ENCODE peak calls at places on chromosomes 1 and 21, in six cellular contexts. One of them, this sample, is unnamed.

GRCh38 chr1:236103646-236104218 is 38.6 kb upstream of the GPR137B start:
- DNase-seq in B cell: peak; percentile 79
- DNase-seq in A549: peak; percentile 85
- DNase-seq in GM10248: peak; percentile 78
- DNase-seq in fibroblast of mammary gland: peak; percentile 66
- DNase-seq in Caco-2: peak; percentile 65
- DNase-seq in this sample: peak; percentile 72

GRCh38 chr1:205543351-205544305 is 39.2 kb downstream of the CDK18 start:
- DNase-seq in GM10248: no peak
- DNase-seq in fibroblast of mammary gland: peak; percentile 87
- DNase-seq in B cell: no peak
- DNase-seq in Caco-2: peak; percentile 43
- DNase-seq in A549: no peak
- DNase-seq in this sample: peak; percentile 72

GRCh38 chr1:114100148-114100547 is 53.5 kb downstream of the SYT6 start:
- DNase-seq in Caco-2: no peak
- DNase-seq in GM10248: no peak
- DNase-seq in A549: no peak
- DNase-seq in B cell: no peak
- DNase-seq in fibroblast of mammary gland: no peak
- DNase-seq in this sample: no peak

GRCh38 chr1:235087906-235088305 is 40.7 kb downstream of the TOMM20 start:
- DNase-seq in A549: no peak
- DNase-seq in fibroblast of mammary gland: no peak
- DNase-seq in Caco-2: no peak
- DNase-seq in GM10248: no peak
- DNase-seq in B cell: no peak
- DNase-seq in this sample: no peak

GRCh38 chr1:20219991-20220390 is 33.7 kb upstream of the PLA2G2C start:
- DNase-seq in GM10248: no peak
- DNase-seq in Caco-2: no peak
- DNase-seq in B cell: no peak
- DNase-seq in fibroblast of mammary gland: no peak
- DNase-seq in A549: no peak
- DNase-seq in this sample: no peak

GRCh38 chr1:24966724-24967346 is 36.8 kb upstream of the RUNX3 start:
- DNase-seq in Caco-2: no peak
- DNase-seq in fibroblast of mammary gland: peak; percentile 85
- DNase-seq in A549: peak; percentile 17
- DNase-seq in GM10248: peak; percentile 79
- DNase-seq in B cell: no peak
- DNase-seq in this sample: peak; percentile 98

GRCh38 chr1:219858980-219859379 is 69.4 kb downstream of the SLC30A10 start:
- DNase-seq in B cell: no peak
- DNase-seq in Caco-2: no peak
- DNase-seq in GM10248: no peak
- DNase-seq in fibroblast of mammary gland: no peak
- DNase-seq in A549: no peak
- DNase-seq in this sample: no peak

GRCh38 chr1:20618550-20618949 is 14.7 kb upstream of the PINK1 start:
- DNase-seq in GM10248: no peak
- DNase-seq in B cell: no peak
- DNase-seq in Caco-2: no peak
- DNase-seq in A549: no peak
- DNase-seq in fibroblast of mammary gland: no peak
- DNase-seq in this sample: no peak

GRCh38 chr1:177088974-177089373 is 75.5 kb downstream of the ASTN1 start:
- DNase-seq in Caco-2: no peak
- DNase-seq in B cell: no peak
- DNase-seq in fibroblast of mammary gland: no peak
- DNase-seq in A549: no peak
- DNase-seq in GM10248: no peak
- DNase-seq in this sample: no peak

GRCh38 chr1:203686091-203686632 is 59.5 kb downstream of the ATP2B4 start:
- DNase-seq in B cell: no peak
- DNase-seq in GM10248: no peak
- DNase-seq in A549: no peak
- DNase-seq in fibroblast of mammary gland: no peak
- DNase-seq in Caco-2: no peak
- DNase-seq in this sample: no peak

GRCh38 chr1:72281637-72282270 is 585 bp downstream of the NEGR1 start:
- DNase-seq in B cell: no peak
- DNase-seq in GM10248: no peak
- DNase-seq in fibroblast of mammary gland: peak; percentile 19
- DNase-seq in A549: no peak
- DNase-seq in Caco-2: no peak
- DNase-seq in this sample: peak; percentile 6

GRCh38 chr1:910311-910880 is 13.3 kb upstream of the SAMD11 start:
- DNase-seq in A549: no peak
- DNase-seq in B cell: no peak
- DNase-seq in GM10248: no peak
- DNase-seq in Caco-2: no peak
- DNase-seq in fibroblast of mammary gland: no peak
- DNase-seq in this sample: no peak

GRCh38 chr1:65904681-65905083 is 112.0 kb downstream of the PDE4B start:
- DNase-seq in Caco-2: no peak
- DNase-seq in A549: no peak
- DNase-seq in GM10248: no peak
- DNase-seq in fibroblast of mammary gland: no peak
- DNase-seq in B cell: no peak
- DNase-seq in this sample: no peak

GRCh38 chr1:22186316-22186715 is 43.4 kb upstream of the WNT4 start:
- DNase-seq in B cell: no peak
- DNase-seq in GM10248: no peak
- DNase-seq in A549: no peak
- DNase-seq in Caco-2: no peak
- DNase-seq in fibroblast of mammary gland: no peak
- DNase-seq in this sample: no peak

GRCh38 chr1:150577557-150578277 is 1.7 kb downstream of the MCL1 start:
- DNase-seq in Caco-2: no peak
- DNase-seq in fibroblast of mammary gland: peak; percentile 41
- DNase-seq in GM10248: no peak
- DNase-seq in B cell: no peak
- DNase-seq in A549: no peak
- DNase-seq in this sample: no peak

GRCh38 chr21:41802684-41803083 is 35.8 kb upstream of the RIPK4 start:
- DNase-seq in GM10248: no peak
- DNase-seq in A549: no peak
- DNase-seq in Caco-2: no peak
- DNase-seq in fibroblast of mammary gland: peak; percentile 53
- DNase-seq in B cell: no peak
- DNase-seq in this sample: no peak

GRCh38 chr1:217090073-217090911 is 367.1 kb upstream of the ESRRG start:
- DNase-seq in A549: no peak
- DNase-seq in fibroblast of mammary gland: no peak
- DNase-seq in B cell: no peak
- DNase-seq in GM10248: no peak
- DNase-seq in Caco-2: no peak
- DNase-seq in this sample: no peak

GRCh38 chr1:54995835-54996234 is 2.9 kb upstream of the BSND start:
- DNase-seq in A549: no peak
- DNase-seq in B cell: no peak
- DNase-seq in fibroblast of mammary gland: no peak
- DNase-seq in GM10248: no peak
- DNase-seq in Caco-2: no peak
- DNase-seq in this sample: peak; percentile 56

GRCh38 chr1:12549106-12549459 is 68.9 kb downstream of the DHRS3 start:
- DNase-seq in fibroblast of mammary gland: peak; percentile 14
- DNase-seq in A549: no peak
- DNase-seq in Caco-2: no peak
- DNase-seq in B cell: no peak
- DNase-seq in GM10248: no peak
- DNase-seq in this sample: no peak

GRCh38 chr1:195731385-195731784 is 876.9 kb downstream of the KCNT2 start:
- DNase-seq in GM10248: no peak
- DNase-seq in B cell: no peak
- DNase-seq in A549: no peak
- DNase-seq in Caco-2: no peak
- DNase-seq in fibroblast of mammary gland: no peak
- DNase-seq in this sample: no peak

GRCh38 chr21:43626390-43626789 is 32.9 kb downstream of the HSF2BP start:
- DNase-seq in GM10248: no peak
- DNase-seq in fibroblast of mammary gland: no peak
- DNase-seq in B cell: no peak
- DNase-seq in A549: no peak
- DNase-seq in Caco-2: peak; percentile 44
- DNase-seq in this sample: no peak

GRCh38 chr1:14549897-14550635 is 48.4 kb upstream of the KAZN start:
- DNase-seq in A549: no peak
- DNase-seq in GM10248: no peak
- DNase-seq in Caco-2: no peak
- DNase-seq in fibroblast of mammary gland: no peak
- DNase-seq in B cell: no peak
- DNase-seq in this sample: no peak

GRCh38 chr1:37372740-37373139 is 101.6 kb upstream of the ZC3H12A start:
- DNase-seq in A549: no peak
- DNase-seq in GM10248: no peak
- DNase-seq in Caco-2: no peak
- DNase-seq in fibroblast of mammary gland: no peak
- DNase-seq in B cell: no peak
- DNase-seq in this sample: no peak

GRCh38 chr1:68442822-68443556 is 6.8 kb downstream of the RPE65 start:
- DNase-seq in GM10248: peak; percentile 34
- DNase-seq in A549: peak; percentile 31
- DNase-seq in Caco-2: peak; percentile 35
- DNase-seq in B cell: peak; percentile 20
- DNase-seq in fibroblast of mammary gland: peak; percentile 91
- DNase-seq in this sample: peak; percentile 29

GRCh38 chr1:226946841-226947240 is 6.7 kb downstream of the COQ8A start:
- DNase-seq in fibroblast of mammary gland: peak; percentile 31
- DNase-seq in Caco-2: no peak
- DNase-seq in B cell: no peak
- DNase-seq in GM10248: no peak
- DNase-seq in A549: no peak
- DNase-seq in this sample: no peak

GRCh38 chr1:208090776-208091291 is 153.3 kb downstream of the PLXNA2 start:
- DNase-seq in A549: no peak
- DNase-seq in B cell: no peak
- DNase-seq in Caco-2: no peak
- DNase-seq in GM10248: no peak
- DNase-seq in fibroblast of mammary gland: no peak
- DNase-seq in this sample: no peak

GRCh38 chr1:50080904-50081586 is 27.7 kb upstream of the ELAVL4 start:
- DNase-seq in fibroblast of mammary gland: no peak
- DNase-seq in GM10248: no peak
- DNase-seq in B cell: no peak
- DNase-seq in A549: no peak
- DNase-seq in Caco-2: peak; percentile 10
- DNase-seq in this sample: peak; percentile 14

GRCh38 chr1:197469620-197470210 is 201.7 kb downstream of the CRB1 start:
- DNase-seq in Caco-2: no peak
- DNase-seq in A549: no peak
- DNase-seq in B cell: no peak
- DNase-seq in fibroblast of mammary gland: no peak
- DNase-seq in GM10248: no peak
- DNase-seq in this sample: no peak

GRCh38 chr1:165298081-165298820 is 58.3 kb downstream of the LMX1A start:
- DNase-seq in A549: no peak
- DNase-seq in Caco-2: no peak
- DNase-seq in B cell: no peak
- DNase-seq in fibroblast of mammary gland: no peak
- DNase-seq in GM10248: no peak
- DNase-seq in this sample: no peak

GRCh38 chr1:10419351-10419750 is 10.9 kb upstream of the CENPS start:
- DNase-seq in Caco-2: no peak
- DNase-seq in B cell: no peak
- DNase-seq in fibroblast of mammary gland: no peak
- DNase-seq in A549: no peak
- DNase-seq in GM10248: no peak
- DNase-seq in this sample: no peak

GRCh38 chr1:10421637-10422036 is 8.6 kb upstream of the CENPS start:
- DNase-seq in Caco-2: no peak
- DNase-seq in B cell: no peak
- DNase-seq in A549: no peak
- DNase-seq in fibroblast of mammary gland: no peak
- DNase-seq in GM10248: no peak
- DNase-seq in this sample: no peak

GRCh38 chr1:10428956-10429355 is 1.3 kb upstream of the CENPS start:
- DNase-seq in B cell: no peak
- DNase-seq in Caco-2: no peak
- DNase-seq in GM10248: no peak
- DNase-seq in A549: no peak
- DNase-seq in fibroblast of mammary gland: no peak
- DNase-seq in this sample: no peak

GRCh38 chr1:10424651-10425050 is 5.6 kb upstream of the CENPS start:
- DNase-seq in GM10248: no peak
- DNase-seq in B cell: no peak
- DNase-seq in Caco-2: no peak
- DNase-seq in A549: no peak
- DNase-seq in fibroblast of mammary gland: no peak
- DNase-seq in this sample: no peak

GRCh38 chr1:10424034-10424433 is 6.2 kb upstream of the CENPS start:
- DNase-seq in B cell: no peak
- DNase-seq in A549: no peak
- DNase-seq in Caco-2: no peak
- DNase-seq in fibroblast of mammary gland: peak; percentile 82
- DNase-seq in GM10248: no peak
- DNase-seq in this sample: no peak
- TF ChIP-seq CTCF in B cell: no peak
- TF ChIP-seq CTCF in A549: no peak
- TF ChIP-seq CTCF in Caco-2: no peak
- TF ChIP-seq CTCF in fibroblast of mammary gland: peak; percentile 12
- TF ChIP-seq CTCF in GM10248: no peak
- TF ChIP-seq CTCF in this sample: no peak

GRCh38 chr1:156864796-156865195 is 4.1 kb downstream of the NTRK1 start:
- DNase-seq in fibroblast of mammary gland: no peak
- DNase-seq in Caco-2: no peak
- DNase-seq in GM10248: no peak
- DNase-seq in B cell: no peak
- DNase-seq in A549: no peak
- DNase-seq in this sample: no peak
- TF ChIP-seq CTCF in fibroblast of mammary gland: no peak
- TF ChIP-seq CTCF in Caco-2: no peak
- TF ChIP-seq CTCF in GM10248: no peak
- TF ChIP-seq CTCF in B cell: no peak
- TF ChIP-seq CTCF in A549: no peak
- TF ChIP-seq CTCF in this sample: no peak

DNA sequence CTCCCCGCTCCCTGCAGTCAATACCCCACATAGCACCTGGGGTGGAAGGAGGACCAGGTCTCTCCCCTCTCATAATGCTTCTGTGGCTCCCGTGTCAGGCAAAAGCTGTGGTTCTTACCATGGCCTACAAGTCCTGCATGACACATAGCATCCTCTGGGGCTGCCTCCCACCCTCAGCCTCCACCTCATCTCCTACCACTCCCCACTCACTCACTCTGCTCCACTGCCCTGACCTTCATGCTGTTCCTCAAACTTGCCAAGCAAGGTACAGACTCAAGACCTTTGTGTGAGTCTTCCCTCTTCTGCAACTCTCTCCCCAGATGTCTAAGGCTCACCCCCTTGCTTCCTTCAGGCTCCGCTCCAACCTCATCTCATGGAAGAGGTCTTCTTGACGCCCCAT is 28.0 kb upstream of the VANGL1 start:
- DNase-seq in B cell: no peak
- DNase-seq in fibroblast of mammary gland: no peak
- DNase-seq in GM10248: no peak
- DNase-seq in A549: no peak
- DNase-seq in Caco-2: no peak
- DNase-seq in this sample: no peak
- TF ChIP-seq CTCF in B cell: no peak
- TF ChIP-seq CTCF in fibroblast of mammary gland: no peak
- TF ChIP-seq CTCF in GM10248: no peak
- TF ChIP-seq CTCF in A549: no peak
- TF ChIP-seq CTCF in Caco-2: no peak
- TF ChIP-seq CTCF in this sample: no peak

GRCh38 chr1:183942933-183943693 is 94.4 kb downstream of the COLGALT2 start:
- DNase-seq in fibroblast of mammary gland: peak; percentile 100
- DNase-seq in Caco-2: no peak
- DNase-seq in B cell: no peak
- DNase-seq in A549: no peak
- DNase-seq in GM10248: no peak
- DNase-seq in this sample: no peak
- TF ChIP-seq CTCF in fibroblast of mammary gland: peak; percentile 38
- TF ChIP-seq CTCF in Caco-2: no peak
- TF ChIP-seq CTCF in B cell: no peak
- TF ChIP-seq CTCF in A549: no peak
- TF ChIP-seq CTCF in GM10248: no peak
- TF ChIP-seq CTCF in this sample: no peak

This sample was measured in activated CD8-positive, alpha-beta T cell treated with anti-CD3 and anti-CD28 coated beads for 36 hours.